ENCODE peak calls at places on chromosomes 13 and 19, in ten cellular contexts. L is GM12878; H is brain microvascular endothelial cell; Q is cardiac muscle cell; I is Peyer's patch; M is transverse colon; N is effector memory CD4-positive, alpha-beta T cell; O is naive thymus-derived CD4-positive, alpha-beta T cell; K is SJCRH30; S is H9. Y is an unnamed sample.

GRCh38 chr19:952680-953500 is 27.1 kb downstream of the ARID3A start:
- DNase-seq in L (no peak), H (no peak), Q (peak), I (peak), M (peak), N (no peak), O (no peak), K (no peak), S (no peak), Y (no peak)

GRCh38 chr19:49588370-49589122 is 2.4 kb upstream of the PRR12 start:
- DNase-seq in L (no peak), H (no peak), Q (no peak), I (no peak), M (no peak), N (no peak), O (peak), K (no peak), S (no peak), Y (no peak)

GRCh38 chr13:40146586-40147240 is 491.3 kb downstream of the COG6 start:
- DNase-seq in L (no peak), H (no peak), Q (no peak), I (no peak), M (no peak), N (no peak), O (peak), K (no peak), S (no peak), Y (no peak)

GRCh38 chr13:112032186-112032835 is 34.6 kb upstream of the SOX1 start:
- DNase-seq in L (no peak), H (peak), Q (no peak), I (no peak), M (no peak), N (no peak), O (no peak), K (peak), S (no peak), Y (no peak)

GRCh38 chr19:51600940-51601575 is 29.1 kb downstream of the SIGLEC5 start:
- DNase-seq in L (no peak), H (no peak), Q (peak), I (peak), M (peak), N (no peak), O (no peak), K (no peak), S (no peak), Y (no peak)

GRCh38 chr19:15404097-15404779 is 14.6 kb downstream of the AKAP8L start:
- DNase-seq in L (no peak), H (no peak), Q (no peak), I (peak), M (no peak), N (no peak), O (no peak), K (no peak), S (no peak), Y (no peak)

GRCh38 chr19:49362048-49362925 is at the start of gene TEAD2:
- DNase-seq in L (no peak), H (peak), Q (peak), I (peak), M (peak), N (no peak), O (peak), K (peak), S (peak), Y (no peak)

GRCh38 chr19:57192064-57192395 is 730 bp downstream of the ZNF264 start:
- DNase-seq in L (no peak), H (peak), Q (peak), I (no peak), M (no peak), N (no peak), O (no peak), K (peak), S (no peak), Y (no peak)

GRCh38 chr13:106117035-106117434 is 418.4 kb downstream of the EFNB2 start:
- DNase-seq in L (no peak), H (no peak), Q (peak), I (no peak), M (no peak), N (no peak), O (no peak), K (no peak), S (no peak), Y (no peak)

GRCh38 chr19:54415901-54416621 is 797 bp downstream of the TTYH1 start:
- DNase-seq in L (no peak), H (no peak), Q (no peak), I (no peak), M (no peak), N (no peak), O (no peak), K (no peak), S (no peak), Y (no peak)

GRCh38 chr13:27012482-27013197 is 159.0 kb downstream of the USP12 start:
- DNase-seq in L (no peak), H (no peak), Q (peak), I (no peak), M (no peak), N (no peak), O (no peak), K (peak), S (peak), Y (no peak)

GRCh38 chr13:110138009-110138699 is 168.8 kb downstream of the COL4A1 start:
- DNase-seq in L (peak), H (peak), Q (peak), I (peak), M (peak), N (peak), O (no peak), K (peak), S (peak), Y (no peak)
- H3K27ac ChIP-seq in L (peak), H (peak), Q (no peak), I (no peak), M (peak), N (no peak), O (no peak), K (peak), S (no peak), Y (peak)

GRCh38 chr13:78022164-78022877 is 103.7 kb upstream of the EDNRB start:
- DNase-seq in L (peak), H (peak), Q (peak), I (peak), M (peak), N (peak), O (peak), K (peak), S (no peak), Y (no peak)
- H3K27ac ChIP-seq in L (peak), H (peak), Q (no peak), I (no peak), M (no peak), N (no peak), O (no peak), K (peak), S (no peak), Y (no peak)

DNA sequence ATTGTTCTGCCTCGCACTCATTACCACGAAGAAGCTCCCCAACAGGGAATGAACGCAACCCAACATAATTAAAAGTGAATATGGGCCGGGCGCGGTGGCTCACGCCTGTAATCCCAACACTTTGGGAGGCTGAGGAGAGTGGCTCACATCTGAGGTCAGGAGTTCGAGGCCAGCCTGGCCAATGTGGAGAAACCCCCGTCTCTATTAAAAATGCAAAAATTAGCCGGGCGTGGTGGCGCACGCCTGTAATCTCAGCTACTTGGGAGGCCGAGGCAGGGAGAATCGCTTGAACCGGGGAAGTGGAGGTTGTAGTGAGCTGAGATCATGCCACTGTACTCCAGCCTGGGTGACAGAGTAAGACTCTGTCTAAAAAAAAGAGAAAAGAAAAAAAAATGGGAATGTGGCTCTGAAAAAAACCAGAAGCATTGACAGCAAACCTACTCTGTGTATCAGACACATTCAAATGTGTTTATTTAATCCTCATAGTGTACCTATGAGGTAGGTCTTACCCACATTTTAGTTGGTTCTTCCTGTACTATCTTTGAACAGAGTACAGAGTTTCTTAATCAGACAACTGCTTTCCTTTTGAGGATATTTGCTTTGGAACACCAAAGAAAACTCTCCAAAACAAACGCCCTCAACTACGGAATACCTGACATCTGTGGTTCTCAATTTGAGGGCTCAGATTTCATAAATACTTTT is 70.0 kb downstream of the NUFIP1 start:
- DNase-seq in L (no peak), H (no peak), Q (no peak), I (no peak), M (no peak), N (no peak), O (no peak), K (no peak), S (no peak), Y (no peak)
- H3K27ac ChIP-seq in L (no peak), H (peak), Q (peak), I (peak), M (peak), N (peak), O (peak), K (peak), S (peak), Y (peak)

GRCh38 chr19:12800873-12801465 is 631 bp downstream of the PRDX2 start:
- DNase-seq in L (no peak), H (no peak), Q (no peak), I (peak), M (no peak), N (no peak), O (no peak), K (no peak), S (peak), Y (no peak)

GRCh38 chr19:12799723-12800343 is 1.8 kb downstream of the PRDX2 start:
- DNase-seq in L (no peak), H (no peak), Q (no peak), I (no peak), M (no peak), N (no peak), O (no peak), K (no peak), S (no peak), Y (no peak)

GRCh38 chr19:12800344-12800732 is 1.3 kb downstream of the PRDX2 start:
- DNase-seq in L (no peak), H (no peak), Q (no peak), I (no peak), M (no peak), N (no peak), O (no peak), K (no peak), S (no peak), Y (no peak)

GRCh38 chr19:12802267-12803106 is 618 bp downstream of the THSD8 start:
- DNase-seq in L (no peak), H (no peak), Q (peak), I (no peak), M (no peak), N (no peak), O (no peak), K (no peak), S (no peak), Y (no peak)

GRCh38 chr19:12801466-12802266 is at the start of the genes PRDX2 and THSD8:
- DNase-seq in L (no peak), H (no peak), Q (peak), I (peak), M (peak), N (peak), O (peak), K (peak), S (peak), Y (peak)
- H3K27ac ChIP-seq in L (peak), H (no peak), Q (peak), I (peak), M (peak), N (peak), O (peak), K (no peak), S (no peak), Y (peak)

GRCh38 chr13:99265162-99265822 is 7.1 kb upstream of the GPR18 start:
- DNase-seq in L (no peak), H (no peak), Q (no peak), I (no peak), M (no peak), N (no peak), O (no peak), K (no peak), S (no peak), Y (no peak)
- H3K27ac ChIP-seq in L (no peak), H (no peak), Q (peak), I (no peak), M (no peak), N (no peak), O (peak), K (no peak), S (no peak), Y (no peak)

GRCh38 chr19:46903458-46903857 is 42.7 kb downstream of the ARHGAP35 start:
- DNase-seq in L (no peak), H (no peak), Q (no peak), I (no peak), M (no peak), N (no peak), O (no peak), K (peak), S (no peak), Y (no peak)

GRCh38 chr19:46900341-46900740 is 39.5 kb downstream of the ARHGAP35 start:
- DNase-seq in L (no peak), H (no peak), Q (no peak), I (no peak), M (no peak), N (no peak), O (no peak), K (no peak), S (no peak), Y (no peak)

GRCh38 chr19:46904114-46905060 is 43.6 kb downstream of the ARHGAP35 start:
- DNase-seq in L (no peak), H (peak), Q (peak), I (no peak), M (no peak), N (no peak), O (no peak), K (peak), S (no peak), Y (no peak)

GRCh38 chr19:46901701-46902401 is 41.1 kb downstream of the ARHGAP35 start:
- DNase-seq in L (no peak), H (no peak), Q (no peak), I (no peak), M (no peak), N (no peak), O (no peak), K (no peak), S (no peak), Y (no peak)

GRCh38 chr19:46902402-46902766 is 41.6 kb downstream of the ARHGAP35 start:
- DNase-seq in L (no peak), H (no peak), Q (no peak), I (no peak), M (no peak), N (no peak), O (no peak), K (peak), S (no peak), Y (no peak)
- H3K27ac ChIP-seq in L (no peak), H (peak), Q (peak), I (no peak), M (no peak), N (no peak), O (no peak), K (peak), S (no peak), Y (no peak)

GRCh38 chr19:38788478-38789243 is at the start of gene LGALS7B:
- DNase-seq in L (no peak), H (no peak), Q (no peak), I (no peak), M (no peak), N (no peak), O (no peak), K (peak), S (no peak), Y (no peak)
- H3K27ac ChIP-seq in L (no peak), H (no peak), Q (no peak), I (no peak), M (no peak), N (no peak), O (no peak), K (no peak), S (no peak), Y (no peak)

GRCh38 chr13:113862191-113862765 is 1.6 kb downstream of the GAS6 start:
- DNase-seq in L (no peak), H (no peak), Q (no peak), I (no peak), M (no peak), N (no peak), O (no peak), K (no peak), S (peak), Y (no peak)

GRCh38 chr13:113861433-113862030 is 2.3 kb downstream of the GAS6 start:
- DNase-seq in L (no peak), H (no peak), Q (no peak), I (no peak), M (no peak), N (no peak), O (no peak), K (no peak), S (peak), Y (no peak)

GRCh38 chr13:113862766-113863510 is 938 bp downstream of the GAS6 start:
- DNase-seq in L (no peak), H (no peak), Q (peak), I (peak), M (peak), N (no peak), O (no peak), K (no peak), S (peak), Y (no peak)

GRCh38 chr13:113864303-113864890 is 521 bp upstream of the GAS6 start:
- DNase-seq in L (no peak), H (no peak), Q (peak), I (no peak), M (no peak), N (no peak), O (no peak), K (no peak), S (no peak), Y (no peak)

GRCh38 chr13:113863511-113864302 is at the start of gene GAS6:
- DNase-seq in L (no peak), H (no peak), Q (peak), I (peak), M (peak), N (no peak), O (no peak), K (no peak), S (peak), Y (no peak)
- H3K27ac ChIP-seq in L (no peak), H (no peak), Q (peak), I (peak), M (peak), N (no peak), O (no peak), K (no peak), S (no peak), Y (peak)

DNA sequence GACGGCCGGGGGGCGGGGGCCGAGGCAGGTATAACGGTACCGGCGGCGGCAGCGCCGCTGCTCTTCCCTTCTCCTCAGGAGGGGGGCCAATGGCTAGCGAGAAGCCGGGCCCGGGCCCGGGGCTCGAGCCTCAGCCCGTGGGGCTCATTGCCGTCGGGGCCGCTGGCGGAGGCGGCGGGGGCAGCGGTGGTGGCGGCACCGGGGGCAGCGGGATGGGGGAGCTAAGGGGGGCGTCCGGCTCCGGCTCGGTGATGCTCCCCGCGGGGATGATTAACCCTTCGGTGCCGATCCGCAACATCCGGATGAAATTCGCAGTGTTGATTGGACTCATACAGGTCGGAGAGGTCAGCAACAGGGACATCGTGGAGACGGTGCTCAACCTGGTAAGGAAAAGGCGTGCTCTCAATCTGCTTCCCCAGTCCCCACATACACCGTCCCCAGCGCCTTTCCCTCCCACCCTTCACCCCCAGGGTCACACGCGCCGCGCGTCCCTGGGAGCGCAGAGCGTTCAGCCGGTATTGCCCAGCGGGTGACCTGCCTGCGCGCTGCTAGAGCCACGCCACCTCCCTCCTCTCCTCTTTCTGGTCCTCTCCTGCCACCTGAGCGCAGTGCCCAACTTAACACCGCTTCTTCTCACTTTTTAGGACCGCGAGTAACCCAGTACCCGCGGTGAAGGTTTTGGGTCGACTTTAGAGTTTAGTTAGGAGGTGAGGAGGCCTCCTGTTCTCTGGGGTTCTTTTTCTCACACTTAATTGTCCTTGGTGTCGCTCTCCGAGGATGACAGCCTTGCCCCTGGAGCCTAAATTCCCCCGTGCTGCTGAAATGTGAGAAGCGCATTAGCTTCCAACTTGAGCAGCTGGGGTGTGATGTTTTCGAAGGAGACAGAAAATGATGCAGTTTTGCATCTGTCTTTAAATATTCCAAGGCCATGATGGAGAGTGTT is 933 bp downstream of the NBEA start:
- DNase-seq in L (no peak), H (no peak), Q (peak), I (peak), M (peak), N (no peak), O (no peak), K (peak), S (peak), Y (no peak)
- H3K27ac ChIP-seq in L (no peak), H (no peak), Q (peak), I (peak), M (peak), N (no peak), O (peak), K (no peak), S (no peak), Y (peak)

Y was measured in caudate nucleus.